ENCODE peak calls at places on chromosomes 13 and 19, in four cellular contexts. One of them, this sample, is unnamed.

GRCh38 chr13:59545007-59545406 is 618.7 kb downstream of the DIAPH3 start:
- DNase-seq in T-helper 22 cell: no peak
- DNase-seq in left colon: no peak
- DNase-seq in SW 1271: no peak
- DNase-seq in this sample: no peak

GRCh38 chr13:112658807-112659206 is 31.0 kb upstream of the ATP11A start:
- DNase-seq in SW 1271: no peak
- DNase-seq in T-helper 22 cell: no peak
- DNase-seq in left colon: no peak
- DNase-seq in this sample: peak

GRCh38 chr13:35874704-35875103 is 256.5 kb downstream of the DCLK1 start:
- DNase-seq in left colon: no peak
- DNase-seq in T-helper 22 cell: no peak
- DNase-seq in SW 1271: no peak
- DNase-seq in this sample: no peak

GRCh38 chr13:84399320-84400085 is 517.2 kb upstream of the SLITRK1 start:
- DNase-seq in SW 1271: no peak
- DNase-seq in T-helper 22 cell: no peak
- DNase-seq in left colon: no peak
- DNase-seq in this sample: no peak

GRCh38 chr13:102606537-102607309 is 9.9 kb downstream of the TPP2 start:
- DNase-seq in T-helper 22 cell: no peak
- DNase-seq in left colon: no peak
- DNase-seq in SW 1271: no peak
- DNase-seq in this sample: no peak

GRCh38 chr19:2059422-2060201 is 8.6 kb upstream of the MKNK2 start:
- DNase-seq in left colon: peak
- DNase-seq in T-helper 22 cell: no peak
- DNase-seq in SW 1271: peak
- DNase-seq in this sample: no peak

GRCh38 chr19:3679581-3679980 is 20.7 kb downstream of the PIP5K1C start:
- DNase-seq in left colon: no peak
- DNase-seq in SW 1271: no peak
- DNase-seq in T-helper 22 cell: no peak
- DNase-seq in this sample: no peak

GRCh38 chr19:2627319-2627829 is 75.1 kb downstream of the GNG7 start:
- DNase-seq in T-helper 22 cell: no peak
- DNase-seq in left colon: peak
- DNase-seq in SW 1271: peak
- DNase-seq in this sample: peak

GRCh38 chr19:49151339-49152217 is 3.6 kb downstream of the HRC start:
- DNase-seq in SW 1271: no peak
- DNase-seq in left colon: peak
- DNase-seq in T-helper 22 cell: no peak
- DNase-seq in this sample: peak

GRCh38 chr13:38684714-38685113 is 2.2 kb upstream of the FREM2 start:
- DNase-seq in SW 1271: no peak
- DNase-seq in left colon: no peak
- DNase-seq in T-helper 22 cell: no peak
- DNase-seq in this sample: no peak

GRCh38 chr13:111325146-111325890 is 4.9 kb downstream of the TEX29 start:
- DNase-seq in T-helper 22 cell: no peak
- DNase-seq in SW 1271: no peak
- DNase-seq in left colon: no peak
- DNase-seq in this sample: no peak

GRCh38 chr13:102774210-102774560 is 599 bp upstream of the TEX30 start:
- DNase-seq in T-helper 22 cell: no peak
- DNase-seq in left colon: no peak
- DNase-seq in SW 1271: no peak
- DNase-seq in this sample: no peak

GRCh38 chr13:39566216-39566869 is 36.6 kb downstream of the LHFPL6 start:
- DNase-seq in SW 1271: no peak
- DNase-seq in T-helper 22 cell: no peak
- DNase-seq in left colon: no peak
- DNase-seq in this sample: no peak